ENCODE peak calls at places on chromosomes 16 and 17, in ten cellular contexts. Z is K562, V is A549, U is H1, G is stomach, F is SK-N-SH, Y is ovary, X is transverse colon, N is GM12878, B is upper lobe of left lung. R is an unnamed sample.

GRCh38 chr16:69087161-69087581 is 18.3 kb upstream of the HAS3 start:
- DNase-seq in G (no peak), Y (no peak), N (no peak), B (no peak), F (no peak), V (no peak), X (no peak), Z (no peak), U (no peak), R (no peak)

GRCh38 chr17:70622382-70623260 is 453.3 kb downstream of the KCNJ2 start:
- DNase-seq in X (peak), G (peak), V (peak), U (peak), B (no peak), N (no peak), Y (no peak), F (peak), Z (peak), R (no peak)

GRCh38 chr17:77285594-77286390 is 145.0 kb downstream of the SEC14L1 start:
- DNase-seq in X (peak), F (peak), U (no peak), G (peak), B (peak), Y (no peak), N (no peak), V (peak), Z (no peak), R (peak)

GRCh38 chr16:11956558-11956957 is 8.5 kb upstream of the TNFRSF17 start:
- DNase-seq in Y (no peak), N (no peak), V (no peak), B (no peak), G (no peak), U (no peak), F (no peak), X (no peak), Z (no peak), R (no peak)

GRCh38 chr17:67412057-67412456 is 35.0 kb downstream of the PITPNC1 start:
- DNase-seq in V (peak), U (no peak), X (no peak), G (no peak), Z (no peak), Y (no peak), B (no peak), F (no peak), N (no peak), R (no peak)

GRCh38 chr17:13016881-13017622 is 775 bp downstream of the ELAC2 start:
- DNase-seq in X (no peak), U (no peak), Z (no peak), Y (no peak), F (no peak), V (no peak), G (no peak), B (no peak), N (no peak), R (no peak)

GRCh38 chr16:1285669-1286491 is 23.6 kb upstream of the UBE2I start:
- DNase-seq in F (no peak), N (no peak), Y (no peak), B (peak), Z (no peak), X (no peak), V (no peak), U (no peak), G (no peak), R (no peak)

GRCh38 chr17:32913593-32913992 is 14.4 kb upstream of the TMEM98 start:
- DNase-seq in G (no peak), F (no peak), Y (no peak), U (no peak), X (no peak), Z (no peak), B (no peak), N (no peak), V (no peak), R (no peak)

GRCh38 chr17:5846001-5846400 is 224.2 kb upstream of the WSCD1 start:
- DNase-seq in V (no peak), Z (no peak), B (no peak), F (no peak), G (no peak), N (no peak), Y (no peak), U (no peak), X (no peak), R (no peak)

GRCh38 chr17:4453821-4454591 is 20.3 kb downstream of the SPNS3 start:
- DNase-seq in G (no peak), V (no peak), F (no peak), N (no peak), Y (no peak), U (no peak), X (no peak), B (no peak), Z (no peak), R (no peak)

GRCh38 chr17:50557265-50558029 is 3.1 kb upstream of the CACNA1G start:
- DNase-seq in B (no peak), Y (no peak), V (no peak), N (no peak), F (no peak), Z (no peak), X (no peak), U (no peak), G (no peak), R (no peak)

GRCh38 chr16:86071611-86072240 is 172.8 kb downstream of the IRF8 start:
- DNase-seq in F (no peak), Y (no peak), G (no peak), V (no peak), U (no peak), N (no peak), X (no peak), B (no peak), Z (no peak), R (no peak)

GRCh38 chr17:7021993-7022778 is 664 bp upstream of the BCL6B start:
- DNase-seq in N (no peak), G (peak), U (no peak), B (peak), Z (peak), F (peak), V (peak), Y (peak), X (peak), R (peak)

GRCh38 chr16:71895679-71896385 is 501 bp downstream of the IST1 start:
- DNase-seq in X (peak), G (peak), B (peak), Y (no peak), V (peak), Z (peak), U (no peak), N (no peak), F (no peak), R (peak)

DNA sequence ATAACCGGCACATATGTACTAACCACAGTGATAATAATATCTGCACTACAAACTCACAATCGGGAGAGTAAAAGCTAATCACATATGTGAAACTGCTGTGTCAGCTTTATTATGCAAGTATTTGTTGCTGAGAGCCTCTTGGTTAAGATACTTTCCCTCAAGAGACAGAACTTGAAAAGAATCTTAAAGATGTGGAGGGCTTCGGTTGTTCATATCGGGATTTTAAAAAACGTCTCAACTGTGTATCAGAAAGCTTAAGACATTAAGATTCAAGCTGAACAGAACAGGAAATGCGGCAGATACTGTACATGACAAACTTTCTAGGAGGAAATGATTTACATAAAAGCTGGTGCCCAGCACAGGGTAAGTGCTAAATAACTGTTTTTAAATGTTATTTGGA is 27.5 kb upstream of the HLF start:
- DNase-seq in Z (no peak), N (no peak), B (no peak), U (no peak), V (no peak), Y (no peak), G (no peak), X (no peak), F (no peak), R (no peak)
- H3K4me3 ChIP-seq in Z (no peak), N (no peak), B (peak), U (no peak), V (no peak), Y (no peak), G (no peak), X (no peak), F (no peak), R (no peak)

GRCh38 chr16:59356709-59357108 is 622.6 kb upstream of the GOT2 start:
- DNase-seq in Z (peak), Y (no peak), B (no peak), U (no peak), F (no peak), V (peak), N (no peak), G (no peak), X (no peak), R (no peak)
- TF ChIP-seq EP300 in Z (peak), Y (no peak), B (no peak), U (no peak), F (no peak), V (no peak), N (no peak), G (no peak), X (no peak), R (no peak)

GRCh38 chr17:57915980-57916757 is 39.0 kb downstream of the CUEDC1 start:
- DNase-seq in F (peak), Y (no peak), N (no peak), Z (no peak), V (no peak), G (no peak), X (no peak), U (no peak), B (no peak), R (no peak)
- H3K4me3 ChIP-seq in F (no peak), Y (no peak), N (no peak), Z (no peak), V (no peak), G (no peak), X (no peak), U (no peak), B (no peak), R (no peak)

DNA sequence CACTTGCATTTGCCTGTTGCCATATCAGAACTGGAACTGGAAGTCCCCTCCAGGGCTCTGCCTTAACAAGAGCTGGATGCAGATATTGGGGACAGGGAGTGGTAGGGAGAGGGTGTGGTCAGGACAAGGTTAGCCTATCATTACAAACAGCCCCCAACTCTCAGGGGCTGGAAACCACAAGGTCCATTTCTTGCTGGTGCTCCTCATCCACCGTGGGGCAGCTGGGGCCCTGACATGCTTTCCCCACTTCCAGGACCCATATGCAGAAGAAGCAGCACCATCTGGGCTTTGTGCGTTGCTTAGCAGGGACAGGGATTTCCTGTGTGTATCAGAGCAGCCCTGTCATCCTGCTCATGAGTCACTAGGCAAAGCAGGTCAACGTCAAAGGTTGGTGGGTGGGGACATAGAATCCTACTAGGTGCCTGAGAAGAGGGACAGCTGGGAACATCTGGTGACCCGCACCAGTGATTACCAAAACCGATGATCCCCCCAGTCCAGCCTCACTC is 26.9 kb downstream of the RGS9 start:
- DNase-seq in Y (no peak), Z (peak), F (no peak), X (peak), N (no peak), V (peak), U (no peak), B (no peak), G (peak), R (no peak)
- TF ChIP-seq EP300 in Y (no peak), Z (no peak), F (no peak), X (no peak), N (no peak), V (no peak), U (no peak), B (no peak), G (no peak), R (no peak)